ENCODE peak calls at places on chromosomes 13 and 19, in seven cellular contexts. One of them, this sample, is unnamed.

GRCh38 chr19:3360494-3361383 is 5.6 kb upstream of the NFIC start:
- DNase-seq in Panc1: no peak
- DNase-seq in tibial artery: peak; percentile 91
- DNase-seq in DND-41: peak; percentile 62
- DNase-seq in neural progenitor cell: peak; percentile 45
- DNase-seq in HFF-Myc: no peak
- DNase-seq in HCT116: no peak
- DNase-seq in this sample: no peak

GRCh38 chr19:15609261-15609660 is 5.8 kb upstream of the CYP4F8 start:
- DNase-seq in Panc1: no peak
- DNase-seq in tibial artery: no peak
- DNase-seq in DND-41: no peak
- DNase-seq in neural progenitor cell: no peak
- DNase-seq in HFF-Myc: no peak
- DNase-seq in HCT116: no peak
- DNase-seq in this sample: no peak

GRCh38 chr19:1181606-1182005 is 7.5 kb upstream of the SBNO2 start:
- DNase-seq in Panc1: no peak
- DNase-seq in tibial artery: no peak
- DNase-seq in DND-41: no peak
- DNase-seq in neural progenitor cell: no peak
- DNase-seq in HFF-Myc: no peak
- DNase-seq in HCT116: no peak
- DNase-seq in this sample: no peak

GRCh38 chr13:73482556-73482955 is 423.8 kb downstream of the KLF5 start:
- DNase-seq in Panc1: no peak
- DNase-seq in tibial artery: no peak
- DNase-seq in DND-41: no peak
- DNase-seq in neural progenitor cell: no peak
- DNase-seq in HFF-Myc: no peak
- DNase-seq in HCT116: no peak
- DNase-seq in this sample: no peak

GRCh38 chr19:43316591-43317319 is 36.7 kb upstream of the CD177 start:
- DNase-seq in Panc1: peak; percentile 5
- DNase-seq in tibial artery: no peak
- DNase-seq in DND-41: no peak
- DNase-seq in neural progenitor cell: peak; percentile 91
- DNase-seq in HFF-Myc: no peak
- DNase-seq in HCT116: peak; percentile 73
- DNase-seq in this sample: no peak

GRCh38 chr19:9912551-9913236 is 23.6 kb downstream of the OLFM2 start:
- DNase-seq in Panc1: no peak
- DNase-seq in tibial artery: no peak
- DNase-seq in DND-41: no peak
- DNase-seq in neural progenitor cell: no peak
- DNase-seq in HFF-Myc: no peak
- DNase-seq in HCT116: no peak
- DNase-seq in this sample: no peak

GRCh38 chr19:13002389-13002898 is 7.2 kb downstream of the NFIX start:
- DNase-seq in Panc1: no peak
- DNase-seq in tibial artery: peak; percentile 93
- DNase-seq in DND-41: no peak
- DNase-seq in neural progenitor cell: no peak
- DNase-seq in HFF-Myc: no peak
- DNase-seq in HCT116: no peak
- DNase-seq in this sample: no peak

GRCh38 chr13:111183959-111184684 is 69.0 kb downstream of the ARHGEF7 start:
- DNase-seq in Panc1: no peak
- DNase-seq in tibial artery: no peak
- DNase-seq in DND-41: peak; percentile 28
- DNase-seq in neural progenitor cell: no peak
- DNase-seq in HFF-Myc: no peak
- DNase-seq in HCT116: no peak
- DNase-seq in this sample: no peak

GRCh38 chr13:31160857-31161582 is 684 bp downstream of the HSPH1 start:
- DNase-seq in Panc1: no peak
- DNase-seq in tibial artery: peak; percentile 76
- DNase-seq in DND-41: peak; percentile 68
- DNase-seq in neural progenitor cell: peak; percentile 78
- DNase-seq in HFF-Myc: no peak
- DNase-seq in HCT116: no peak
- DNase-seq in this sample: peak; percentile 32

GRCh38 chr13:98405107-98405571 is 171.8 kb downstream of the STK24 start:
- DNase-seq in Panc1: no peak
- DNase-seq in tibial artery: no peak
- DNase-seq in DND-41: no peak
- DNase-seq in neural progenitor cell: peak; percentile 83
- DNase-seq in HFF-Myc: no peak
- DNase-seq in HCT116: no peak
- DNase-seq in this sample: no peak

GRCh38 chr13:28657784-28658538 is 969 bp upstream of the POMP start:
- DNase-seq in Panc1: no peak
- DNase-seq in tibial artery: no peak
- DNase-seq in DND-41: no peak
- DNase-seq in neural progenitor cell: peak; percentile 15
- DNase-seq in HFF-Myc: no peak
- DNase-seq in HCT116: no peak
- DNase-seq in this sample: no peak

GRCh38 chr13:23674795-23675640 is 104.8 kb downstream of the TNFRSF19 start:
- DNase-seq in Panc1: peak; percentile 78
- DNase-seq in tibial artery: no peak
- DNase-seq in DND-41: no peak
- DNase-seq in neural progenitor cell: no peak
- DNase-seq in HFF-Myc: no peak
- DNase-seq in HCT116: no peak
- DNase-seq in this sample: peak; percentile 62

GRCh38 chr13:109654341-109655205 is 131.8 kb downstream of the IRS2 start:
- DNase-seq in Panc1: no peak
- DNase-seq in tibial artery: no peak
- DNase-seq in DND-41: no peak
- DNase-seq in neural progenitor cell: no peak
- DNase-seq in HFF-Myc: no peak
- DNase-seq in HCT116: no peak
- DNase-seq in this sample: no peak

GRCh38 chr13:99528547-99528946 is 27.3 kb downstream of the TM9SF2 start:
- DNase-seq in Panc1: no peak
- DNase-seq in tibial artery: no peak
- DNase-seq in DND-41: peak; percentile 22
- DNase-seq in neural progenitor cell: peak; percentile 8
- DNase-seq in HFF-Myc: no peak
- DNase-seq in HCT116: no peak
- DNase-seq in this sample: no peak
- TF ChIP-seq CTCF in Panc1: no peak
- TF ChIP-seq CTCF in tibial artery: no peak
- TF ChIP-seq CTCF in DND-41: peak; percentile 47
- TF ChIP-seq CTCF in neural progenitor cell: peak; percentile 31
- TF ChIP-seq CTCF in HFF-Myc: no peak
- TF ChIP-seq CTCF in HCT116: no peak
- TF ChIP-seq CTCF in this sample: peak; percentile 33

GRCh38 chr19:14149509-14149994 is 13.2 kb upstream of the ASF1B start:
- DNase-seq in Panc1: no peak
- DNase-seq in tibial artery: peak; percentile 86
- DNase-seq in DND-41: peak; percentile 31
- DNase-seq in neural progenitor cell: no peak
- DNase-seq in HFF-Myc: no peak
- DNase-seq in HCT116: no peak
- DNase-seq in this sample: no peak
- H3K4me3 ChIP-seq in Panc1: no peak overlapping the region
- H3K4me3 ChIP-seq in tibial artery: peak overlapping the region; percentile 31
- H3K4me3 ChIP-seq in DND-41: no peak overlapping the region
- H3K4me3 ChIP-seq in neural progenitor cell: no peak overlapping the region
- H3K4me3 ChIP-seq in HFF-Myc: no peak overlapping the region
- H3K4me3 ChIP-seq in HCT116: no peak overlapping the region
- H3K4me3 ChIP-seq in this sample: no peak overlapping the region

GRCh38 chr19:55213547-55213946 is 4.2 kb upstream of the PTPRH start:
- DNase-seq in Panc1: no peak
- DNase-seq in tibial artery: no peak
- DNase-seq in DND-41: no peak
- DNase-seq in neural progenitor cell: no peak
- DNase-seq in HFF-Myc: no peak
- DNase-seq in HCT116: no peak
- DNase-seq in this sample: no peak

GRCh38 chr19:55220525-55220924 is 8.0 kb downstream of the TMEM86B start:
- DNase-seq in Panc1: no peak
- DNase-seq in tibial artery: no peak
- DNase-seq in DND-41: peak; percentile 42
- DNase-seq in neural progenitor cell: peak; percentile 76
- DNase-seq in HFF-Myc: no peak
- DNase-seq in HCT116: no peak
- DNase-seq in this sample: no peak

GRCh38 chr19:55212447-55212846 is 3.1 kb upstream of the PTPRH start:
- DNase-seq in Panc1: no peak
- DNase-seq in tibial artery: no peak
- DNase-seq in DND-41: peak; percentile 46
- DNase-seq in neural progenitor cell: no peak
- DNase-seq in HFF-Myc: no peak
- DNase-seq in HCT116: peak; percentile 72
- DNase-seq in this sample: no peak

GRCh38 chr19:55216461-55217198 is 7.3 kb upstream of the PTPRH start:
- DNase-seq in Panc1: peak; percentile 99
- DNase-seq in tibial artery: no peak
- DNase-seq in DND-41: peak; percentile 73
- DNase-seq in neural progenitor cell: peak; percentile 95
- DNase-seq in HFF-Myc: peak; percentile 98
- DNase-seq in HCT116: peak; percentile 100
- DNase-seq in this sample: peak; percentile 99
- TF ChIP-seq CTCF in Panc1: no peak
- TF ChIP-seq CTCF in tibial artery: no peak
- TF ChIP-seq CTCF in DND-41: no peak
- TF ChIP-seq CTCF in neural progenitor cell: no peak
- TF ChIP-seq CTCF in HFF-Myc: no peak
- TF ChIP-seq CTCF in HCT116: no peak
- TF ChIP-seq CTCF in this sample: no peak

DNA sequence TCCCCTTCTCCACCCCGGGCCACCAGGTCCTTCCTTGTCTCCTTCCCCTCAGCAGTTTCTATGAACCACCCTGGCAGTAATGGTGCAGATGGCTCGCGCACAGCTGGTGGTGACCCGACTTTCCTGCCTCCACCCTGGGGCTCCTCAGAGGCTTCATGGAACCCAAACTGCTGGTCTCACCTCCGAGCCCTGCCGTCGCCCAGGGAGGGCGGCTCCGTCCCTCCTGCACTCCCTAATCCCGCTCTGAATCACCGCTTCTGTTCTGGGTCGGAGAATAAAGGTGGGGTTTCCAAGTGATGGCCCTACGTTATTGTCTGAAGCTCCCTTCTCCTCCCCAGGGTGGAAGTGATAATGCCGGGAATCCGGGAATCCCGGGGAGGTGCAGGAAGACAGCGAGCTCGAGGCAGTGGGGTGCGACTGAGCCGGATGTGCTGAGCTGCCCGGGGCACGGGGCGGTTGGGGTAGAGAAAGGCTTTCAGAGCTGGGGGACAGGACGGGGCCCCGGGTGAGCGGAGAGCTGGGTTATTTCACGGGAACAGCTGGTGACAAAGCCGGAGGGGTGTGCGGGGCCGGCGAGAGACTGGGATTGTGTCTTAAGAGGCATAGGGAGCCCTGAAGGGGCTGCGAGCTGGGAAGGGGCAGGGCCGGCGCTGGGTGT is 711 bp downstream of the FUT2 start:
- DNase-seq in Panc1: no peak
- DNase-seq in tibial artery: no peak
- DNase-seq in DND-41: no peak
- DNase-seq in neural progenitor cell: peak; percentile 61
- DNase-seq in HFF-Myc: no peak
- DNase-seq in HCT116: no peak
- DNase-seq in this sample: no peak
- H3K4me3 ChIP-seq in Panc1: peak overlapping the region; percentile 32
- H3K4me3 ChIP-seq in tibial artery: no peak overlapping the region
- H3K4me3 ChIP-seq in DND-41: no peak overlapping the region
- H3K4me3 ChIP-seq in neural progenitor cell: peak overlapping the region; percentile 46
- H3K4me3 ChIP-seq in HFF-Myc: no peak overlapping the region
- H3K4me3 ChIP-seq in HCT116: peak overlapping the region; percentile 85
- H3K4me3 ChIP-seq in this sample: peak overlapping the region; percentile 7